ENCODE peak calls at places on chromosomes 1 and 21, in four cellular contexts. V, B, U and O are unnamed samples.

GRCh38 chr21:28776251-28776650 is 216.4 kb downstream of the LTN1 start:
- DNase-seq in V (peak; percentile 65), B (no peak), U (no peak), O (no peak)

GRCh38 chr1:104720701-104721100 is 971.0 kb downstream of the AMY1C start:
- DNase-seq in V (no peak), B (no peak), U (no peak), O (no peak)

GRCh38 chr1:109912214-109912861 is 1.7 kb downstream of the CSF1 start:
- DNase-seq in V (peak; percentile 27), B (no peak), U (no peak), O (no peak)

GRCh38 chr1:156661932-156662587 is 15.1 kb downstream of the NES start:
- DNase-seq in V (peak; percentile 38), B (peak; percentile 89), U (no peak), O (no peak)

GRCh38 chr21:45802956-45803612 is 159.6 kb downstream of the PCBP3 start:
- DNase-seq in V (no peak), B (no peak), U (no peak), O (no peak)

GRCh38 chr21:41366522-41367151 is 4.8 kb downstream of the MX2 start:
- DNase-seq in V (peak; percentile 72), B (no peak), U (no peak), O (no peak)

GRCh38 chr1:65762081-65762862 is 30.4 kb upstream of the PDE4B start:
- DNase-seq in V (no peak), B (no peak), U (peak; percentile 37), O (peak; percentile 10)

GRCh38 chr21:45386728-45387371 is 18.1 kb upstream of the COL18A1 start:
- DNase-seq in V (peak; percentile 89), B (no peak), U (no peak), O (peak; percentile 23)

GRCh38 chr1:31027693-31028526 is 37.6 kb downstream of the PUM1 start:
- DNase-seq in V (peak; percentile 20), B (peak; percentile 28), U (no peak), O (no peak)

GRCh38 chr1:75707191-75707590 is 17.3 kb upstream of the ACADM start:
- DNase-seq in V (no peak), B (no peak), U (peak; percentile 6), O (no peak)

GRCh38 chr1:197787056-197787455 is 11.8 kb upstream of the DENND1B start:
- DNase-seq in V (no peak), B (no peak), U (no peak), O (no peak)

GRCh38 chr1:52706941-52707926 is 9.1 kb upstream of the COA7 start:
- DNase-seq in V (no peak), B (peak; percentile 15), U (no peak), O (no peak)